ENCODE peak calls at places on chromosome 15, in seven cellular contexts. H, U, D, E, B, A and J are unnamed samples.

GRCh38 chr15:74823324-74823723 is 3.1 kb upstream of the CPLX3 start:
- DNase-seq in H (no peak), U (no peak), D (no peak), E (no peak), B (no peak), A (no peak), J (no peak)

GRCh38 chr15:25684521-25685215 is 178.5 kb downstream of the ATP10A start:
- DNase-seq in H (peak), U (no peak), D (no peak), E (no peak), B (no peak), A (peak), J (peak)

GRCh38 chr15:96054606-96055005 is 275.9 kb upstream of the NR2F2 start:
- DNase-seq in H (no peak), U (no peak), D (no peak), E (no peak), B (no peak), A (no peak), J (no peak)

GRCh38 chr15:43977072-43977884 is 150.5 kb downstream of the WDR76 start:
- DNase-seq in H (no peak), U (peak), D (no peak), E (no peak), B (no peak), A (no peak), J (no peak)

GRCh38 chr15:97615114-97615513 is 345.4 kb upstream of the ARRDC4 start:
- DNase-seq in H (no peak), U (no peak), D (no peak), E (no peak), B (no peak), A (no peak), J (no peak)

GRCh38 chr15:59953392-59953883 is 50.7 kb upstream of the FOXB1 start:
- DNase-seq in H (no peak), U (no peak), D (no peak), E (no peak), B (no peak), A (no peak), J (no peak)

GRCh38 chr15:90873998-90874605 is 5.7 kb downstream of the FURIN start:
- DNase-seq in H (no peak), U (no peak), D (peak), E (peak), B (no peak), A (no peak), J (no peak)

GRCh38 chr15:50718700-50719125 is 32.1 kb upstream of the TRPM7 start:
- DNase-seq in H (no peak), U (no peak), D (no peak), E (no peak), B (no peak), A (no peak), J (no peak)

GRCh38 chr15:90419738-90420487 is 31.9 kb downstream of the IQGAP1 start:
- DNase-seq in H (peak), U (no peak), D (no peak), E (no peak), B (no peak), A (peak), J (peak)

GRCh38 chr15:101059381-101060341 is 140.5 kb downstream of the LRRK1 start:
- DNase-seq in H (no peak), U (no peak), D (no peak), E (no peak), B (no peak), A (no peak), J (no peak)

GRCh38 chr15:51232581-51232980 is 105.8 kb downstream of the CYP19A1 start:
- DNase-seq in H (no peak), U (no peak), D (no peak), E (no peak), B (no peak), A (no peak), J (no peak)

GRCh38 chr15:63077952-63078351 is 35.4 kb downstream of the TPM1 start:
- DNase-seq in H (no peak), U (no peak), D (no peak), E (no peak), B (no peak), A (no peak), J (no peak)

GRCh38 chr15:67906382-67906781 is 66.5 kb upstream of the RNU6-1 start:
- DNase-seq in H (no peak), U (no peak), D (no peak), E (no peak), B (no peak), A (no peak), J (no peak)

GRCh38 chr15:79990280-79990996 is 19.4 kb upstream of the BCL2A1 start:
- DNase-seq in H (no peak), U (no peak), D (no peak), E (no peak), B (no peak), A (no peak), J (no peak)

GRCh38 chr15:42084465-42085235 is 9.7 kb downstream of the PLA2G4D start:
- DNase-seq in H (no peak), U (peak), D (peak), E (peak), B (no peak), A (no peak), J (no peak)

GRCh38 chr15:43187544-43188155 is 2.4 kb downstream of the CCNDBP1 start:
- DNase-seq in H (no peak), U (peak), D (no peak), E (no peak), B (no peak), A (peak), J (peak)

GRCh38 chr15:44726136-44726535 is 10.2 kb upstream of the TRIM69 start:
- DNase-seq in H (no peak), U (no peak), D (no peak), E (no peak), B (no peak), A (no peak), J (no peak)

GRCh38 chr15:100227781-100228180 is 114.0 kb downstream of the ADAMTS17 start:
- DNase-seq in H (no peak), U (no peak), D (no peak), E (no peak), B (no peak), A (no peak), J (no peak)

GRCh38 chr15:74402337-74402839 is 31.4 kb downstream of the SEMA7A start:
- DNase-seq in H (no peak), U (peak), D (no peak), E (no peak), B (no peak), A (no peak), J (no peak)

GRCh38 chr15:59394166-59394661 is 21.5 kb upstream of the MYO1E start:
- DNase-seq in H (no peak), U (no peak), D (no peak), E (no peak), B (no peak), A (no peak), J (no peak)

GRCh38 chr15:33194704-33195261 is at the start of gene FMN1:
- DNase-seq in H (peak), U (peak), D (peak), E (peak), B (peak), A (peak), J (peak)

GRCh38 chr15:81740402-81740801 is 305.4 kb downstream of the MEX3B start:
- DNase-seq in H (no peak), U (no peak), D (no peak), E (no peak), B (no peak), A (no peak), J (no peak)

GRCh38 chr15:76139368-76140068 is 79.7 kb downstream of the TMEM266 start:
- DNase-seq in H (no peak), U (peak), D (no peak), E (peak), B (peak), A (peak), J (peak)

GRCh38 chr15:81666828-81667227 is 292.8 kb upstream of the TMC3 start:
- DNase-seq in H (no peak), U (no peak), D (no peak), E (no peak), B (no peak), A (no peak), J (no peak)

GRCh38 chr15:95636107-95636506 is 694.4 kb upstream of the NR2F2 start:
- DNase-seq in H (no peak), U (no peak), D (no peak), E (no peak), B (no peak), A (no peak), J (no peak)

GRCh38 chr15:38886315-38887163 is 321.9 kb upstream of the RASGRP1 start:
- DNase-seq in H (no peak), U (no peak), D (no peak), E (no peak), B (no peak), A (peak), J (peak)

GRCh38 chr15:45169608-45170480 is 17.9 kb downstream of the SHF start:
- DNase-seq in H (no peak), U (peak), D (no peak), E (no peak), B (no peak), A (no peak), J (no peak)

GRCh38 chr15:90553248-90553745 is 23.6 kb downstream of the CRTC3 start:
- DNase-seq in H (peak), U (no peak), D (no peak), E (no peak), B (no peak), A (peak), J (peak)

GRCh38 chr15:89383635-89384604 is 49.3 kb upstream of the POLG start:
- DNase-seq in H (no peak), U (no peak), D (no peak), E (no peak), B (no peak), A (no peak), J (peak)

GRCh38 chr15:24919446-24919845 is 35.3 kb upstream of the SNRPN start:
- DNase-seq in H (no peak), U (no peak), D (no peak), E (no peak), B (no peak), A (no peak), J (no peak)

GRCh38 chr15:83445653-83446052 is 1.5 kb upstream of the SH3GL3 start:
- DNase-seq in H (no peak), U (no peak), D (no peak), E (no peak), B (no peak), A (no peak), J (no peak)

GRCh38 chr15:68352401-68353062 is 75.0 kb downstream of the FEM1B start:
- DNase-seq in H (peak), U (no peak), D (no peak), E (no peak), B (peak), A (peak), J (peak)

GRCh38 chr15:45180201-45180600 is 7.6 kb downstream of the SHF start:
- DNase-seq in H (no peak), U (no peak), D (no peak), E (no peak), B (no peak), A (no peak), J (no peak)

GRCh38 chr15:82790321-82790720 is 15.5 kb downstream of the FSD2 start:
- DNase-seq in H (no peak), U (no peak), D (peak), E (no peak), B (no peak), A (no peak), J (no peak)

GRCh38 chr15:82263350-82263749 is 732 bp downstream of the SAXO2 start:
- DNase-seq in H (no peak), U (no peak), D (no peak), E (no peak), B (no peak), A (no peak), J (no peak)

GRCh38 chr15:72796515-72797337 is 13.2 kb upstream of the ADPGK start:
- DNase-seq in H (no peak), U (peak), D (peak), E (peak), B (no peak), A (peak), J (no peak)

GRCh38 chr15:59941612-59942011 is 62.5 kb upstream of the FOXB1 start:
- DNase-seq in H (no peak), U (no peak), D (no peak), E (no peak), B (no peak), A (no peak), J (no peak)

GRCh38 chr15:83404143-83404542 is 43.0 kb upstream of the SH3GL3 start:
- DNase-seq in H (no peak), U (no peak), D (no peak), E (no peak), B (no peak), A (no peak), J (no peak)

GRCh38 chr15:92811514-92811913 is 88.6 kb upstream of the CHD2 start:
- DNase-seq in H (no peak), U (no peak), D (no peak), E (no peak), B (no peak), A (no peak), J (no peak)

GRCh38 chr15:86231864-86232801 is 152.5 kb downstream of the AGBL1 start:
- DNase-seq in H (no peak), U (no peak), D (no peak), E (peak), B (no peak), A (no peak), J (no peak)
- TF ChIP-seq CTCF in H (no peak), U (no peak), D (peak), E (peak), B (peak), A (no peak), J (no peak)

GRCh38 chr15:71567173-71567572 is 243.2 kb upstream of the NR2E3 start:
- DNase-seq in H (no peak), U (no peak), D (no peak), E (no peak), B (no peak), A (no peak), J (no peak)
- TF ChIP-seq CTCF in H (no peak), U (no peak), D (no peak), E (no peak), B (no peak), A (no peak), J (no peak)

GRCh38 chr15:77901921-77902750 is 175.4 kb downstream of the TBC1D2B start:
- DNase-seq in H (no peak), U (no peak), D (peak), E (peak), B (no peak), A (no peak), J (no peak)
- TF ChIP-seq CTCF in H (peak), U (no peak), D (no peak), E (no peak), B (no peak), A (no peak), J (peak)

GRCh38 chr15:65133550-65134200 is at the start of gene PDCD7:
- DNase-seq in H (peak), U (peak), D (peak), E (peak), B (peak), A (peak), J (peak)

GRCh38 chr15:65130941-65131340 is 2.7 kb downstream of the PDCD7 start:
- DNase-seq in H (no peak), U (no peak), D (no peak), E (peak), B (no peak), A (no peak), J (no peak)

DNA sequence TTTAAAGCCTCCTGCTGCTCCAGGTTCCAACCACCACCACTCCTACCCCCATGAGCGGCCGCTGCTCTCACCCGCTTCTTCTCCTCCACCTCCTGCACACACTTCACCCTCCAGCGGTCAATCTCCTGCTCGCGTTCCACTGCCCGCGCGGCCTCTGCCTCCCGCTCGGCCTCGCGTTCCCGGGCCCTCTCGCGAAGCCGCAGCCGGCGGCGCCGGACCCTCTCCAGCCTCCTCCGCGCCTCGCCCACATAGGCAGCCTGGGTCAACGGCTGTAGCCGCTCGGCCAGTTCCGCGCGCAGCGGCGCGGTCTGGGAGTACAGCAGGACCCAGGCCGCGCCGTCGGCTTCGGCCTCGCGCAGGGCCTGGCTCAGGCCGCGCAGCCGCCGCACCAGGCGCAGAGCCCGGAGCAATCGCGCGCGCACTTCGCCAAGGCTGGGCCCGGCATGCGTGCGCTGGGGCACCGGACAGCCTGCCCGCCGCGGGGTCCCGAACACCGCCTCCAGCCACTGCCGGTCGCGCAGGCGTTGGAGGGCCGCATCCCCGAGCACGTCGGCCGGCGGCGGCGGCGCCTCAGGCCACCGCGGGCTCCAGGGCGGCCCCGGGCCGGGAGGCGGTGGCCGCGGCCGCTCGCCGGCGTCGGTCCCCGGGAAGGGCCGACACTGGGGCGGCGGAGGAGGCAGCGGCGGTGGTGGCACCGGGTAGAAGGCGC is 613 bp downstream of the PDCD7 start:
- DNase-seq in H (no peak), U (peak), D (peak), E (peak), B (peak), A (no peak), J (no peak)
- TF ChIP-seq CTCF in H (no peak), U (no peak), D (peak), E (no peak), B (no peak), A (no peak), J (no peak)

DNA sequence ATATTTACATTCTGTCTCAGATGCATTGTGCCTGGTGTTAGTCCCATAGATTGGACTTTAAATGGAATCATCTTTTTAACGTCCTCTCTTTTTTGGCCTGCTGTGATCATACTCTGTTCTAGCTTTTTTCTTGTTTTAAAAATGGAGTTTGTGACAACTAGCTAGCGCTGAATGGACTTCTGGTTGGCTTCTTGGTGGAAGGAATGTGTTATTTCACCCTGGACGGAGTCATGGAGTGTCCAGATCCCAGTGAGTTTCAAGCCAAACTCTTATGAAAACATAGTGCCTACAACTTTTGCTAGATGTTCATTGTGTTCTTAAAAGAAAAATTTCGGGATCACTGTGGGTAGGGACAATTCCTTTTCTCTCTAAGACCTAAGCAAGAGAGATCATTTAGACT is 192.6 kb downstream of the TCF12 start:
- DNase-seq in H (no peak), U (no peak), D (no peak), E (no peak), B (no peak), A (no peak), J (no peak)
- TF ChIP-seq CTCF in H (no peak), U (no peak), D (no peak), E (no peak), B (no peak), A (no peak), J (no peak)

GRCh38 chr15:48603123-48603500 is 42.4 kb downstream of the FBN1 start:
- DNase-seq in H (no peak), U (no peak), D (no peak), E (no peak), B (no peak), A (no peak), J (no peak)
- TF ChIP-seq CTCF in H (no peak), U (no peak), D (no peak), E (no peak), B (no peak), A (no peak), J (no peak)

GRCh38 chr15:54388746-54389145 is 410.5 kb downstream of the UNC13C start:
- DNase-seq in H (no peak), U (no peak), D (no peak), E (no peak), B (no peak), A (no peak), J (no peak)

DNA sequence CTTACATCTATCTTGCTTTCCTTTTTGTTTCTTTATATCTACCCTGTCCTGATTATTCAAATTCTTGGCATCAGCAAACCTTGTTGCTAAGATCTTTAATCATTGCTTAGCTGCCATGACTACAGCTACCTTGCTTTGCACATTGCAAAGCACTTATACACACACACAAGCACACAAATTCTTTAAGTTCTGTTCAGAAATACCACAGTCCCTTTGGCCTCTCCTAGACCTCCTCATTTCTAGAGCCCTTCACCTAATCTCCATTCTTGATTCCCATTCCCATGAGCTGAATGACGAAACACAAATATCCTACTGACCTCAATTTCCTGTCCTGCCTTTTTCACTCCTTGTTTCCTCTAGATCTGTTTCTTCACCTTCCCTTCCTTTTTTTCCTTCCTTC is 409.6 kb downstream of the UNC13C start:
- DNase-seq in H (no peak), U (no peak), D (no peak), E (no peak), B (no peak), A (no peak), J (no peak)
- TF ChIP-seq CTCF in H (no peak), U (no peak), D (no peak), E (no peak), B (no peak), A (no peak), J (no peak)

GRCh38 chr15:99104788-99105515 is at the start of gene SYNM:
- DNase-seq in H (no peak), U (peak), D (peak), E (peak), B (peak), A (no peak), J (peak)

GRCh38 chr15:99106417-99107220 is 1.7 kb downstream of the SYNM start:
- DNase-seq in H (no peak), U (no peak), D (no peak), E (no peak), B (no peak), A (no peak), J (no peak)

GRCh38 chr15:99103279-99103678 is 1.6 kb upstream of the SYNM start:
- DNase-seq in H (no peak), U (no peak), D (no peak), E (no peak), B (no peak), A (no peak), J (no peak)

GRCh38 chr15:99102332-99103235 is 2.3 kb upstream of the SYNM start:
- DNase-seq in H (no peak), U (no peak), D (no peak), E (no peak), B (no peak), A (no peak), J (no peak)

GRCh38 chr15:99105516-99106341 is 849 bp downstream of the SYNM start:
- DNase-seq in H (no peak), U (peak), D (peak), E (peak), B (peak), A (no peak), J (no peak)
- TF ChIP-seq CTCF in H (peak), U (no peak), D (peak), E (no peak), B (no peak), A (no peak), J (no peak)